ENCODE peak calls at places on chromosomes 11 and 22, in seven cellular contexts. One of them, this sample, is unnamed.

GRCh38 chr22:47090591-47091240 is 328.3 kb downstream of the TBC1D22A start:
- DNase-seq in testis: peak
- DNase-seq in T-helper 1 cell: peak
- DNase-seq in stimulated activated CD4-positive, alpha-beta T cell treated with anti-CD3 and anti-CD28 coated beads, Interleukin-4, amount 100 ng/mL, for 48 hours: no peak
- DNase-seq in smooth muscle cell of the brain vasculature: no peak
- DNase-seq in stomach: no peak
- DNase-seq in stimulated activated CD8-positive, alpha-beta memory T cell treated with anti-CD3 and anti-CD28 coated beads, Interleukin-4, amount 100 ng/mL, for 24 hours: no peak
- DNase-seq in this sample: peak

GRCh38 chr22:31504282-31504681 is 7.9 kb downstream of the SFI1 start:
- DNase-seq in stimulated activated CD4-positive, alpha-beta T cell treated with anti-CD3 and anti-CD28 coated beads, Interleukin-4, amount 100 ng/mL, for 48 hours: no peak
- DNase-seq in smooth muscle cell of the brain vasculature: no peak
- DNase-seq in T-helper 1 cell: no peak
- DNase-seq in stomach: no peak
- DNase-seq in testis: no peak
- DNase-seq in stimulated activated CD8-positive, alpha-beta memory T cell treated with anti-CD3 and anti-CD28 coated beads, Interleukin-4, amount 100 ng/mL, for 24 hours: no peak
- DNase-seq in this sample: no peak

GRCh38 chr22:47384977-47385376 is 622.5 kb downstream of the TBC1D22A start:
- DNase-seq in stimulated activated CD8-positive, alpha-beta memory T cell treated with anti-CD3 and anti-CD28 coated beads, Interleukin-4, amount 100 ng/mL, for 24 hours: no peak
- DNase-seq in smooth muscle cell of the brain vasculature: no peak
- DNase-seq in stomach: no peak
- DNase-seq in T-helper 1 cell: no peak
- DNase-seq in stimulated activated CD4-positive, alpha-beta T cell treated with anti-CD3 and anti-CD28 coated beads, Interleukin-4, amount 100 ng/mL, for 48 hours: no peak
- DNase-seq in testis: no peak
- DNase-seq in this sample: no peak

GRCh38 chr22:21444701-21445436 is 22.3 kb upstream of the TMEM191C start:
- DNase-seq in T-helper 1 cell: no peak
- DNase-seq in smooth muscle cell of the brain vasculature: no peak
- DNase-seq in stimulated activated CD4-positive, alpha-beta T cell treated with anti-CD3 and anti-CD28 coated beads, Interleukin-4, amount 100 ng/mL, for 48 hours: no peak
- DNase-seq in stimulated activated CD8-positive, alpha-beta memory T cell treated with anti-CD3 and anti-CD28 coated beads, Interleukin-4, amount 100 ng/mL, for 24 hours: no peak
- DNase-seq in testis: peak
- DNase-seq in stomach: peak
- DNase-seq in this sample: no peak

GRCh38 chr11:65471410-65471762 is 27.5 kb upstream of the MALAT1 start:
- DNase-seq in stimulated activated CD8-positive, alpha-beta memory T cell treated with anti-CD3 and anti-CD28 coated beads, Interleukin-4, amount 100 ng/mL, for 24 hours: no peak
- DNase-seq in testis: peak
- DNase-seq in smooth muscle cell of the brain vasculature: no peak
- DNase-seq in stimulated activated CD4-positive, alpha-beta T cell treated with anti-CD3 and anti-CD28 coated beads, Interleukin-4, amount 100 ng/mL, for 48 hours: no peak
- DNase-seq in stomach: peak
- DNase-seq in T-helper 1 cell: no peak
- DNase-seq in this sample: peak

GRCh38 chr11:95134491-95134890 is 44.8 kb downstream of the ENDOD1 start:
- DNase-seq in T-helper 1 cell: no peak
- DNase-seq in testis: peak
- DNase-seq in stimulated activated CD8-positive, alpha-beta memory T cell treated with anti-CD3 and anti-CD28 coated beads, Interleukin-4, amount 100 ng/mL, for 24 hours: no peak
- DNase-seq in stomach: no peak
- DNase-seq in stimulated activated CD4-positive, alpha-beta T cell treated with anti-CD3 and anti-CD28 coated beads, Interleukin-4, amount 100 ng/mL, for 48 hours: no peak
- DNase-seq in smooth muscle cell of the brain vasculature: no peak
- DNase-seq in this sample: no peak

GRCh38 chr11:32890843-32891656 is 1.6 kb upstream of the QSER1 start:
- DNase-seq in testis: no peak
- DNase-seq in smooth muscle cell of the brain vasculature: no peak
- DNase-seq in stomach: no peak
- DNase-seq in stimulated activated CD4-positive, alpha-beta T cell treated with anti-CD3 and anti-CD28 coated beads, Interleukin-4, amount 100 ng/mL, for 48 hours: no peak
- DNase-seq in stimulated activated CD8-positive, alpha-beta memory T cell treated with anti-CD3 and anti-CD28 coated beads, Interleukin-4, amount 100 ng/mL, for 24 hours: no peak
- DNase-seq in T-helper 1 cell: no peak
- DNase-seq in this sample: peak

GRCh38 chr11:19344661-19345518 is 104.1 kb upstream of the E2F8 start:
- DNase-seq in stimulated activated CD8-positive, alpha-beta memory T cell treated with anti-CD3 and anti-CD28 coated beads, Interleukin-4, amount 100 ng/mL, for 24 hours: no peak
- DNase-seq in smooth muscle cell of the brain vasculature: no peak
- DNase-seq in testis: peak
- DNase-seq in T-helper 1 cell: no peak
- DNase-seq in stomach: peak
- DNase-seq in stimulated activated CD4-positive, alpha-beta T cell treated with anti-CD3 and anti-CD28 coated beads, Interleukin-4, amount 100 ng/mL, for 48 hours: no peak
- DNase-seq in this sample: peak

GRCh38 chr11:116976941-116977570 is 121.2 kb downstream of the SIK3 start:
- DNase-seq in stomach: no peak
- DNase-seq in stimulated activated CD8-positive, alpha-beta memory T cell treated with anti-CD3 and anti-CD28 coated beads, Interleukin-4, amount 100 ng/mL, for 24 hours: no peak
- DNase-seq in smooth muscle cell of the brain vasculature: no peak
- DNase-seq in stimulated activated CD4-positive, alpha-beta T cell treated with anti-CD3 and anti-CD28 coated beads, Interleukin-4, amount 100 ng/mL, for 48 hours: no peak
- DNase-seq in testis: no peak
- DNase-seq in T-helper 1 cell: no peak
- DNase-seq in this sample: no peak

GRCh38 chr11:3087373-3087772 is 30.1 kb upstream of the CARS1 start:
- DNase-seq in testis: no peak
- DNase-seq in T-helper 1 cell: no peak
- DNase-seq in smooth muscle cell of the brain vasculature: no peak
- DNase-seq in stomach: no peak
- DNase-seq in stimulated activated CD8-positive, alpha-beta memory T cell treated with anti-CD3 and anti-CD28 coated beads, Interleukin-4, amount 100 ng/mL, for 24 hours: no peak
- DNase-seq in stimulated activated CD4-positive, alpha-beta T cell treated with anti-CD3 and anti-CD28 coated beads, Interleukin-4, amount 100 ng/mL, for 48 hours: no peak
- DNase-seq in this sample: no peak

GRCh38 chr11:134275534-134276395 is at the start of gene GLB1L3:
- DNase-seq in testis: peak
- DNase-seq in T-helper 1 cell: peak
- DNase-seq in smooth muscle cell of the brain vasculature: no peak
- DNase-seq in stimulated activated CD8-positive, alpha-beta memory T cell treated with anti-CD3 and anti-CD28 coated beads, Interleukin-4, amount 100 ng/mL, for 24 hours: peak
- DNase-seq in stomach: no peak
- DNase-seq in stimulated activated CD4-positive, alpha-beta T cell treated with anti-CD3 and anti-CD28 coated beads, Interleukin-4, amount 100 ng/mL, for 48 hours: peak
- DNase-seq in this sample: peak

GRCh38 chr11:69449320-69450063 is 32.0 kb upstream of the LINC01488 start:
- DNase-seq in testis: no peak
- DNase-seq in stomach: peak
- DNase-seq in stimulated activated CD8-positive, alpha-beta memory T cell treated with anti-CD3 and anti-CD28 coated beads, Interleukin-4, amount 100 ng/mL, for 24 hours: no peak
- DNase-seq in smooth muscle cell of the brain vasculature: no peak
- DNase-seq in stimulated activated CD4-positive, alpha-beta T cell treated with anti-CD3 and anti-CD28 coated beads, Interleukin-4, amount 100 ng/mL, for 48 hours: no peak
- DNase-seq in T-helper 1 cell: no peak
- DNase-seq in this sample: no peak

GRCh38 chr11:119624102-119624615 is 104.8 kb downstream of the NECTIN1 start:
- DNase-seq in T-helper 1 cell: no peak
- DNase-seq in testis: no peak
- DNase-seq in stimulated activated CD8-positive, alpha-beta memory T cell treated with anti-CD3 and anti-CD28 coated beads, Interleukin-4, amount 100 ng/mL, for 24 hours: no peak
- DNase-seq in stimulated activated CD4-positive, alpha-beta T cell treated with anti-CD3 and anti-CD28 coated beads, Interleukin-4, amount 100 ng/mL, for 48 hours: no peak
- DNase-seq in smooth muscle cell of the brain vasculature: no peak
- DNase-seq in stomach: no peak
- DNase-seq in this sample: peak

This sample was measured in A673.